ENCODE peak calls at places on chromosome 17, in seven cellular contexts. K, P, U, I, G, F and S are unnamed samples.

GRCh38 chr17:71727292-71727691 is 393.5 kb upstream of the SOX9 start:
- ATAC-seq in I (no peak), P (no peak), U (no peak), F (no peak), G (no peak), K (no peak), S (no peak)

GRCh38 chr17:20120835-20121234 is 111.7 kb downstream of the SPECC1 start:
- ATAC-seq in K (no peak), G (no peak), F (no peak), U (no peak), P (no peak), I (no peak), S (no peak)

GRCh38 chr17:41519501-41520224 is 973 bp upstream of the KRT15 start:
- ATAC-seq in P (peak; percentile 1), K (no peak), F (no peak), G (peak; percentile 4), U (peak; percentile 68), I (peak; percentile 48), S (no peak)

GRCh38 chr17:73551756-73552155 is 92.5 kb downstream of the SDK2 start:
- ATAC-seq in G (peak; percentile 55), U (no peak), F (peak; percentile 65), K (no peak), P (no peak), I (no peak), S (no peak)

GRCh38 chr17:21419299-21420239 is 43.4 kb downstream of the KCNJ12 start:
- ATAC-seq in G (no peak), I (no peak), K (no peak), P (no peak), U (no peak), F (peak; percentile 81), S (no peak)

GRCh38 chr17:58387834-58388233 is 29.5 kb downstream of the RNF43 start:
- ATAC-seq in K (peak; percentile 64), F (no peak), G (peak; percentile 28), P (peak; percentile 85), I (peak; percentile 43), U (no peak), S (no peak)

GRCh38 chr17:2693561-2694380 is 17.8 kb downstream of the CLUH start:
- ATAC-seq in P (no peak), I (no peak), U (no peak), G (no peak), F (no peak), K (peak; percentile 69), S (no peak)

GRCh38 chr17:17874478-17874877 is 37.7 kb upstream of the SREBF1 start:
- ATAC-seq in G (no peak), F (no peak), K (no peak), U (no peak), P (peak; percentile 55), I (no peak), S (no peak)

GRCh38 chr17:42623732-42624596 is 14.5 kb downstream of the TUBG1 start:
- ATAC-seq in F (no peak), U (peak; percentile 95), I (peak; percentile 81), G (peak; percentile 48), K (no peak), P (peak; percentile 98), S (peak; percentile 19)

GRCh38 chr17:68861602-68862001 is 93.6 kb downstream of the ABCA8 start:
- ATAC-seq in G (peak; percentile 57), K (no peak), P (no peak), U (peak; percentile 57), F (no peak), I (peak; percentile 44), S (no peak)

GRCh38 chr17:12729086-12729485 is 60.2 kb upstream of the ARHGAP44 start:
- ATAC-seq in K (no peak), I (no peak), G (no peak), P (no peak), F (no peak), U (no peak), S (no peak)

GRCh38 chr17:9044796-9045470 is 23.6 kb downstream of the NTN1 start:
- ATAC-seq in G (no peak), F (no peak), U (no peak), I (no peak), P (no peak), K (no peak), S (no peak)

GRCh38 chr17:63096426-63096825 is 130.4 kb downstream of the TANC2 start:
- ATAC-seq in U (no peak), I (no peak), P (no peak), K (no peak), G (no peak), F (no peak), S (no peak)

GRCh38 chr17:76567634-76568432 is 17.8 kb downstream of the ST6GALNAC2 start:
- ATAC-seq in G (peak; percentile 67), P (peak; percentile 10), F (peak; percentile 41), K (peak; percentile 80), U (peak; percentile 63), I (peak; percentile 79), S (no peak)

GRCh38 chr17:67443931-67444597 is 67.0 kb downstream of the PITPNC1 start:
- ATAC-seq in F (no peak), K (no peak), U (no peak), P (no peak), G (no peak), I (peak; percentile 29), S (peak; percentile 53)

DNA sequence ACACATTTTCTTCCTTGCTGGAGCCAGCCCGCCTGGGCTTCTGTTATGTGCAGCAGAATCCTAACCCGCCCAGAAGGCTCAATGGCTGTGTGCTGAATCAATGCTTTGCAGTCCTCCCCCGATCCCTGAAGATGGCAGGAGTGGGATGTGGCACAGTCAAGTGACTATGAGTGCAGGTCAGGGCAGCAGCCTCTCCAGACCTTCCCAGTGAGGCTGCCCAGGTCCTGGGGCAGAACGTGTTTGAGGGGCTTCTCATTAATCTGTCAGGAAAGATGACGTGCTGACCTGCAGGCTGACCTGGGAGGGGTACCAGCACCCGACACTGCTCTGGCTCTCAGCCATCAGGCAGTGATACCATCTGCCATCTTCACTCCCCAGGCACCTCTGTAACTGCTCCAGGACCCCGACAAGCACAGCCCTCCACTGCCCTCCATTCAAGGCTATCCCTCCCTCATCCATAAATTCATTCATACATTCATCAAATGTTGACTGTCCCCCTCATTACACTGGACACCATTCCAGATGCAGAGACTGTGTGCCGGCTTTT is 35.1 kb downstream of the LRRC75A start:
- ATAC-seq in P (no peak), F (no peak), G (no peak), K (no peak), I (no peak), U (no peak), S (no peak)
- TF ChIP-seq CTCF in P (no peak), F (no peak), G (no peak), K (no peak), I (no peak), U (no peak), S (no peak)

GRCh38 chr17:27433521-27433920 is 22.7 kb upstream of the KSR1 start:
- ATAC-seq in U (no peak), K (no peak), I (no peak), P (no peak), F (no peak), G (no peak), S (no peak)

GRCh38 chr17:27429666-27430382 is 26.4 kb upstream of the KSR1 start:
- ATAC-seq in G (peak; percentile 18), U (no peak), I (no peak), P (no peak), F (no peak), K (no peak), S (no peak)

GRCh38 chr17:27430383-27430840 is 25.8 kb upstream of the KSR1 start:
- ATAC-seq in I (no peak), P (no peak), F (no peak), K (no peak), G (peak; percentile 9), U (no peak), S (no peak)

GRCh38 chr17:27428781-27429505 is 27.3 kb upstream of the KSR1 start:
- ATAC-seq in P (no peak), K (no peak), I (no peak), G (no peak), F (no peak), U (no peak), S (no peak)

DNA sequence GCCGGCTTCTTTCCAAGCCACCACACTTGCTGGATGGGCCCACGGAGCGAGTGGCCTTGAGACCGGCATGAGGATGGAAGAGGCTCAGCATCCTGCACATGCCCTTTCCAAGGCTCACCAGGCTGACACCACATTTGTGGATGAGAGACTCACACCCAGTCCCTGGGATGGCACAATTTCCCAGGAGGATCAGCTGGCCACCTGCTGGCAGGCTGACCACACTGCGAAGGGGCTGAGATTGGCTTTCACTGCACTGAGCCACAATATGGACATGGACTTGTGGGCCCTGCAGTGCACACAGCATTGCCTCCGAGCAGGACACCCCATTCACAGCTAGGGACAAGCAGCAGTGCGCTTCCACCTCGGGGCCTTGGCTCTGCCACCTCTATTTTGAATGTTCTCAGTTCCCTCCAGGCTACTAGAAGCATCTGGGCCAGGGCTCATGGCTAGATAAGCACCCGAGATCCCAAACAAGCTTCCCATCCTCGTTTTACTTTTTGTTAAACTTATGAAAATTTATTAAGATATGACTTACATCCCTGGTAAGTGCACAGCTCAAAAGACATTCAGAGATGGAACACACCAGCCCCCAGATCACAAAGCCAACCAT is 25.3 kb upstream of the KSR1 start:
- ATAC-seq in K (no peak), I (peak; percentile 78), F (no peak), P (peak; percentile 82), G (peak; percentile 68), U (peak; percentile 73), S (no peak)
- TF ChIP-seq CTCF in K (peak; percentile 23), I (peak; percentile 56), F (no peak), P (peak; percentile 66), G (peak; percentile 60), U (peak; percentile 9), S (no peak)

GRCh38 chr17:64638552-64639198 is 23.4 kb downstream of the SMURF2 start:
- ATAC-seq in K (no peak), P (no peak), I (no peak), U (no peak), F (no peak), G (no peak), S (no peak)

GRCh38 chr17:64634217-64634616 is 27.9 kb downstream of the SMURF2 start:
- ATAC-seq in P (no peak), U (no peak), G (no peak), I (no peak), F (peak; percentile 49), K (peak; percentile 44), S (no peak)

GRCh38 chr17:64632606-64633005 is 29.5 kb downstream of the SMURF2 start:
- ATAC-seq in K (no peak), F (no peak), I (no peak), P (no peak), G (no peak), U (no peak), S (no peak)

GRCh38 chr17:64632193-64632592 is 29.9 kb downstream of the SMURF2 start:
- ATAC-seq in I (no peak), P (no peak), F (no peak), U (no peak), G (no peak), K (no peak), S (no peak)

GRCh38 chr17:64635647-64636305 is 26.3 kb downstream of the SMURF2 start:
- ATAC-seq in U (no peak), I (peak; percentile 24), F (no peak), P (peak; percentile 73), G (no peak), K (no peak), S (no peak)
- TF ChIP-seq CTCF in U (no peak), I (no peak), F (no peak), P (no peak), G (no peak), K (no peak), S (no peak)

DNA sequence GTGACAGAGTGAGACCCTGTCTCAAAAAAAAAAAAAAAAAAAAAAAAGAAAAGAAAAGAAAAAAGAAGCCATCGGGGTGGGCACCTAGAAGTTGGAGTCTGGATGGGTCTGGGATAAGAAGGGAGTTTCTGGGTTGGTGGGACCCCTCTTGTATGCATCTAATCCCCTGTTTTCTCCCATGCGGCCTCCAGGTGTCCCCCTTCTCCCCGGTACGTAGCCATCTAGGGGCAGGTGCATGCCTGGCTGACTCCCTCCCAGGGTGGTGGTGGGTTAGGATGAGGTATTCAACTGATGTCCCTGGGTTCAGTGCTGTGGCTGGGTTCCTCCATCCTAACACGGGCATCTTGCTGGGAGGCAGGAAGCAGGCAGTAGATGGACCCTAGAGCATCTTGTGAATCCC is 13.0 kb downstream of the FMNL1 start:
- ATAC-seq in G (peak; percentile 34), U (peak; percentile 26), F (peak; percentile 77), K (no peak), I (no peak), P (peak; percentile 36), S (no peak)
- TF ChIP-seq CTCF in G (peak; percentile 15), U (no peak), F (peak; percentile 65), K (no peak), I (no peak), P (peak; percentile 60), S (no peak)